ENCODE peak calls at places on chromosomes 7 and 10, in nine cellular contexts. M is activated T-cell treated with anti-CD3 and anti-CD28 coated beads, Interleukin-2, amount 50 U/mL, for 72 hours; H is dermis blood vessel endothelial cell; Y is amygdala; C is left ventricle myocardium superior; O is WTC11; K is cardiac muscle cell; Z is iris pigment epithelial cell; L is left ventricle myocardium inferior. R is an unnamed sample.

GRCh38 chr7:17617380-17617779 is 318.9 kb downstream of the AHR start:
- DNase-seq in K (no peak), Z (no peak), M (no peak), Y (no peak), C (no peak), O (no peak), L (no peak), H (no peak), R (no peak)

GRCh38 chr10:4241724-4242345 is 456.8 kb upstream of the KLF6 start:
- DNase-seq in H (peak; percentile 96), M (no peak), O (no peak), Z (peak; percentile 100), L (peak; percentile 30), C (peak; percentile 37), K (peak; percentile 44), Y (no peak), R (no peak)

GRCh38 chr7:2566890-2567662 is 8.3 kb downstream of the IQCE start:
- DNase-seq in Z (no peak), K (peak; percentile 34), L (peak; percentile 43), Y (peak; percentile 47), C (peak; percentile 57), O (no peak), H (no peak), M (peak; percentile 43), R (no peak)

GRCh38 chr10:112262556-112262955 is 20.6 kb upstream of the TECTB start:
- DNase-seq in L (no peak), Z (no peak), O (no peak), M (no peak), Y (no peak), K (no peak), C (no peak), H (no peak), R (no peak)

GRCh38 chr7:30879139-30880089 is 32.2 kb upstream of the AQP1 start:
- DNase-seq in C (no peak), L (no peak), Y (no peak), Z (no peak), H (no peak), M (no peak), O (peak; percentile 53), K (peak; percentile 34), R (no peak)

GRCh38 chr10:86556532-86556931 is 34.9 kb upstream of the WAPL start:
- DNase-seq in K (no peak), C (no peak), O (no peak), L (no peak), H (no peak), Z (no peak), Y (no peak), M (no peak), R (no peak)

GRCh38 chr7:69739906-69740545 is 141.8 kb downstream of the AUTS2 start:
- DNase-seq in O (no peak), C (peak; percentile 55), M (peak; percentile 1), K (peak; percentile 48), Y (no peak), Z (no peak), L (peak; percentile 46), H (no peak), R (peak; percentile 82)

GRCh38 chr7:157717211-157718174 is 380.7 kb downstream of the DNAJB6 start:
- DNase-seq in L (no peak), C (no peak), H (no peak), Y (no peak), K (no peak), Z (no peak), O (no peak), M (no peak), R (peak; percentile 46)

GRCh38 chr10:76255241-76255640 is 823.8 kb downstream of the LRMDA start:
- DNase-seq in M (no peak), C (no peak), L (no peak), O (no peak), H (no peak), K (no peak), Y (no peak), Z (no peak), R (no peak)

GRCh38 chr10:71319042-71319799 is at the start of gene SLC29A3:
- DNase-seq in Y (peak; percentile 68), O (peak; percentile 85), M (peak; percentile 86), K (peak; percentile 88), L (peak; percentile 83), C (peak; percentile 90), Z (peak; percentile 85), H (peak; percentile 88), R (peak; percentile 90)

GRCh38 chr7:151392002-151392401 is 17.8 kb downstream of the WDR86 start:
- DNase-seq in M (no peak), Y (no peak), O (no peak), C (peak; percentile 13), Z (no peak), H (no peak), L (no peak), K (no peak), R (no peak)

GRCh38 chr7:18345641-18346234 is 149.8 kb upstream of the HDAC9 start:
- DNase-seq in C (no peak), Y (no peak), Z (peak; percentile 38), M (peak; percentile 17), O (peak; percentile 46), K (peak; percentile 68), L (no peak), H (peak; percentile 64), R (no peak)

GRCh38 chr10:109676703-109677102 is 246.6 kb downstream of the XPNPEP1 start:
- DNase-seq in H (peak; percentile 15), C (no peak), K (no peak), O (no peak), Y (no peak), M (no peak), L (no peak), Z (no peak), R (no peak)